ENCODE peak calls at places on chromosome 12, in eight cellular contexts. H is mucosa of gallbladder, I is T-helper 17 cell, Q is OCI-LY7, X is NCI-H1092, Y is retina, C is Daoy, N is GM12891. P is an unnamed sample.

GRCh38 chr12:131943389-131943788 is 6.4 kb upstream of the EP400 start:
- DNase-seq in I (no peak), N (no peak), Y (no peak), H (no peak), X (no peak), Q (no peak), C (no peak), P (no peak)

GRCh38 chr12:80937391-80938238 is at the start of gene LIN7A:
- DNase-seq in C (peak), Y (no peak), H (peak), N (no peak), X (peak), Q (no peak), I (no peak), P (no peak)

GRCh38 chr12:69007858-69008314 is 74.9 kb upstream of the CPM start:
- DNase-seq in I (no peak), C (no peak), Q (no peak), N (no peak), Y (peak), H (no peak), X (no peak), P (no peak)

GRCh38 chr12:9039397-9039977 is 50.1 kb downstream of the KLRG1 start:
- DNase-seq in I (no peak), Y (peak), C (peak), X (peak), N (peak), Q (peak), H (peak), P (peak)

GRCh38 chr12:130031571-130032189 is 127.9 kb upstream of the TMEM132D start:
- DNase-seq in I (peak), Y (peak), X (peak), C (peak), H (peak), Q (peak), N (peak), P (peak)

GRCh38 chr12:31369712-31370521 is 44.0 kb upstream of the SINHCAF start:
- DNase-seq in C (no peak), Y (peak), Q (no peak), N (no peak), H (peak), X (no peak), I (no peak), P (no peak)

GRCh38 chr12:111270773-111271172 is 98.1 kb downstream of the PHETA1 start:
- DNase-seq in Y (no peak), I (no peak), X (no peak), Q (no peak), H (no peak), N (no peak), C (peak), P (no peak)

GRCh38 chr12:6284273-6284672 is 26.2 kb upstream of the PLEKHG6 start:
- DNase-seq in H (no peak), I (no peak), Q (no peak), Y (no peak), N (no peak), X (no peak), C (no peak), P (no peak)

GRCh38 chr12:112126916-112127315 is 1.6 kb downstream of the TRAFD1 start:
- DNase-seq in Y (no peak), Q (no peak), H (no peak), X (no peak), I (no peak), N (no peak), C (peak), P (no peak)

GRCh38 chr12:112537710-112538396 is 119.1 kb downstream of the PTPN11 start:
- DNase-seq in C (peak), I (no peak), H (no peak), Y (no peak), X (no peak), Q (no peak), N (no peak), P (no peak)

GRCh38 chr12:57632369-57632897 is 568 bp downstream of the B4GALNT1 start:
- DNase-seq in X (peak), I (no peak), C (peak), H (peak), Q (no peak), Y (peak), N (peak), P (no peak)

GRCh38 chr12:69065804-69066203 is 132.8 kb upstream of the CPM start:
- DNase-seq in Q (no peak), C (no peak), Y (no peak), N (no peak), X (no peak), I (no peak), H (no peak), P (no peak)

GRCh38 chr12:32149489-32149888 is 42.8 kb downstream of the BICD1 start:
- DNase-seq in X (no peak), Y (no peak), C (no peak), Q (no peak), N (no peak), I (no peak), H (no peak), P (no peak)

GRCh38 chr12:18967814-18968213 is 161.7 kb upstream of the PLEKHA5 start:
- DNase-seq in C (no peak), H (no peak), I (no peak), Y (no peak), N (no peak), Q (no peak), X (no peak), P (no peak)

GRCh38 chr12:73514672-73515071 is 1023.0 kb upstream of the ATXN7L3B start:
- DNase-seq in N (no peak), H (no peak), I (no peak), X (no peak), C (no peak), Y (no peak), Q (no peak), P (no peak)

GRCh38 chr12:54017845-54018607 is 9.2 kb downstream of the HOXC8 start:
- DNase-seq in C (peak), I (peak), H (peak), N (peak), Y (peak), Q (peak), X (peak), P (peak)

GRCh38 chr12:104569348-104570173 is 112.8 kb downstream of the CHST11 start:
- DNase-seq in X (no peak), Y (no peak), C (no peak), I (peak), N (peak), H (peak), Q (peak), P (no peak)